ENCODE peak calls at places on chromosomes 4 and X, in four cellular contexts. D, W, Q and C are unnamed samples.

GRCh38 chrX:133698298-133698697 is 283.0 kb upstream of the GPC4 start:
- DNase-seq in Q (no peak), W (peak; percentile 5), D (peak; percentile 58), C (no peak)

GRCh38 chrX:53260836-53261235 is 20.5 kb downstream of the IQSEC2 start:
- DNase-seq in Q (no peak), D (no peak), W (no peak), C (no peak)

GRCh38 chr4:15653864-15654391 is 1.2 kb downstream of the FBXL5 start:
- DNase-seq in Q (no peak), W (no peak), D (peak; percentile 77), C (peak; percentile 34)

GRCh38 chrX:20144491-20144890 is 2.9 kb upstream of the EIF1AX start:
- DNase-seq in Q (no peak), D (peak; percentile 21), W (no peak), C (peak; percentile 8)

GRCh38 chr4:38387348-38387747 is 276.7 kb upstream of the KLF3 start:
- DNase-seq in D (peak; percentile 48), W (no peak), Q (no peak), C (no peak)

GRCh38 chrX:154445776-154446175 is 1.8 kb downstream of the FAM50A start:
- DNase-seq in D (no peak), Q (no peak), W (no peak), C (no peak)

GRCh38 chr4:106261980-106262379 is 54.0 kb downstream of the TBCK start:
- DNase-seq in W (no peak), Q (no peak), D (no peak), C (no peak)

GRCh38 chr4:102344520-102344954 is 745 bp downstream of the SLC39A8 start:
- DNase-seq in W (no peak), Q (peak; percentile 44), D (peak; percentile 18), C (peak; percentile 26)

GRCh38 chr4:66694716-66695115 is 850.6 kb downstream of the CENPC start:
- DNase-seq in D (no peak), Q (no peak), W (no peak), C (no peak)

GRCh38 chr4:69984030-69984443 is 11.7 kb upstream of the STATH start:
- DNase-seq in W (peak; percentile 21), Q (no peak), D (peak; percentile 42), C (no peak)

GRCh38 chr4:14894392-14895292 is 107.6 kb upstream of the CPEB2 start:
- DNase-seq in W (no peak), D (no peak), Q (no peak), C (no peak)

GRCh38 chr4:178937130-178937529 is 1494.9 kb upstream of the AGA start:
- DNase-seq in Q (no peak), W (no peak), D (peak; percentile 18), C (no peak)

GRCh38 chrX:13360146-13360545 is 40.3 kb upstream of the ATXN3L start:
- DNase-seq in D (no peak), Q (no peak), W (no peak), C (no peak)

GRCh38 chr4:123849495-123849894 is 452.9 kb downstream of the SPRY1 start:
- DNase-seq in Q (no peak), W (no peak), D (no peak), C (no peak)

GRCh38 chr4:109332926-109333464 is 30.5 kb upstream of the COL25A1 start:
- DNase-seq in W (no peak), D (no peak), Q (no peak), C (no peak)

GRCh38 chr4:139015948-139016451 is 419 bp downstream of the NOCT start:
- DNase-seq in W (no peak), D (peak; percentile 42), Q (peak; percentile 15), C (no peak)

GRCh38 chr4:16289872-16290554 is 63.7 kb upstream of the TAPT1 start:
- DNase-seq in W (no peak), D (peak; percentile 61), Q (no peak), C (no peak)

GRCh38 chr4:27514711-27515110 is 654.1 kb downstream of the STIM2 start:
- DNase-seq in Q (no peak), D (no peak), W (no peak), C (no peak)

GRCh38 chrX:68840256-68840655 is 11.4 kb downstream of the EFNB1 start:
- DNase-seq in W (no peak), Q (no peak), D (no peak), C (no peak)

GRCh38 chr4:76204936-76205335 is 8.7 kb downstream of the SCARB2 start:
- DNase-seq in D (no peak), W (no peak), Q (no peak), C (no peak)

GRCh38 chrX:40085714-40086113 is 12.0 kb downstream of the BCOR start:
- DNase-seq in W (no peak), D (no peak), Q (no peak), C (no peak)

GRCh38 chr4:40916218-40916555 is 166.4 kb downstream of the NSUN7 start:
- DNase-seq in Q (no peak), D (peak; percentile 47), W (no peak), C (peak; percentile 40)

GRCh38 chr4:140861359-140862181 is 105.4 kb upstream of the TBC1D9 start:
- DNase-seq in D (peak; percentile 93), Q (peak; percentile 35), W (peak; percentile 59), C (peak; percentile 35)

GRCh38 chrX:133594156-133594555 is 178.9 kb upstream of the GPC4 start:
- DNase-seq in Q (no peak), D (no peak), W (no peak), C (no peak)

GRCh38 chr4:89836031-89836777 is 757 bp downstream of the SNCA start:
- DNase-seq in Q (no peak), W (no peak), D (no peak), C (no peak)

GRCh38 chr4:75745721-75746199 is 21.4 kb downstream of the USO1 start:
- DNase-seq in D (no peak), Q (no peak), W (no peak), C (no peak)

GRCh38 chr4:124913237-124913636 is 200.7 kb upstream of the ANKRD50 start:
- DNase-seq in D (no peak), Q (no peak), W (no peak), C (no peak)

GRCh38 chrX:135931644-135932487 is 38.4 kb downstream of the SAGE1 start:
- DNase-seq in D (peak; percentile 25), W (no peak), Q (peak; percentile 33), C (no peak)

GRCh38 chrX:103187953-103188475 is 26.9 kb upstream of the BEX4 start:
- DNase-seq in D (no peak), W (no peak), Q (no peak), C (no peak)

GRCh38 chr4:86893136-86893535 is 914 bp upstream of the C4orf36 start:
- DNase-seq in Q (no peak), D (no peak), W (no peak), C (no peak)

GRCh38 chr4:14111730-14112171 is 484.2 kb upstream of the BOD1L1 start:
- DNase-seq in D (peak; percentile 11), W (no peak), Q (no peak), C (no peak)

GRCh38 chr4:90145331-90145730 is 18.1 kb downstream of the CCSER1 start:
- DNase-seq in Q (no peak), W (no peak), D (no peak), C (no peak)

GRCh38 chr4:101157415-101158135 is 189.8 kb downstream of the PPP3CA start:
- DNase-seq in D (peak; percentile 12), Q (no peak), W (no peak), C (no peak)